ENCODE peak calls at places on chromosomes 6 and 20, in eight cellular contexts. M is heart right ventricle, T is right lobe of liver, R is pancreas, C is Caco-2, J is AG04449, X is adrenal gland, Z is transverse colon. Q is an unnamed sample.

GRCh38 chr6:20438462-20439070 is 36.9 kb downstream of the E2F3 start:
- DNase-seq in M (no peak), T (no peak), R (no peak), C (no peak), J (no peak), X (no peak), Z (no peak), Q (no peak)

GRCh38 chr20:24045621-24046020 is 57.0 kb upstream of the GGTLC1 start:
- DNase-seq in M (no peak), T (no peak), R (no peak), C (no peak), J (no peak), X (no peak), Z (no peak), Q (no peak)

GRCh38 chr6:128725271-128726233 is 157.4 kb upstream of the LAMA2 start:
- DNase-seq in M (peak), T (no peak), R (no peak), C (no peak), J (no peak), X (no peak), Z (peak), Q (no peak)

GRCh38 chr6:11763460-11764249 is 14.9 kb downstream of the ADTRP start:
- DNase-seq in M (no peak), T (no peak), R (no peak), C (no peak), J (no peak), X (no peak), Z (no peak), Q (no peak)

GRCh38 chr6:7561153-7561964 is 19.9 kb downstream of the DSP start:
- DNase-seq in M (peak), T (peak), R (peak), C (peak), J (no peak), X (no peak), Z (peak), Q (peak)

GRCh38 chr6:105740946-105741605 is 338.2 kb upstream of the PREP start:
- DNase-seq in M (no peak), T (no peak), R (no peak), C (no peak), J (no peak), X (peak), Z (no peak), Q (no peak)

GRCh38 chr6:135146160-135146920 is 34.8 kb upstream of the MYB start:
- DNase-seq in M (no peak), T (no peak), R (no peak), C (no peak), J (no peak), X (no peak), Z (no peak), Q (no peak)

GRCh38 chr6:90146914-90147668 is 149.6 kb downstream of the BACH2 start:
- DNase-seq in M (no peak), T (no peak), R (no peak), C (no peak), J (no peak), X (no peak), Z (no peak), Q (no peak)

GRCh38 chr6:15331143-15331542 is 85.3 kb downstream of the JARID2 start:
- DNase-seq in M (no peak), T (peak), R (no peak), C (no peak), J (no peak), X (peak), Z (no peak), Q (no peak)

GRCh38 chr6:170186909-170187668 is 103.8 kb downstream of the DLL1 start:
- DNase-seq in M (no peak), T (peak), R (no peak), C (no peak), J (no peak), X (peak), Z (no peak), Q (peak)

GRCh38 chr20:10521068-10521834 is 86.1 kb downstream of the SLX4IP start:
- DNase-seq in M (no peak), T (no peak), R (no peak), C (no peak), J (no peak), X (no peak), Z (no peak), Q (no peak)

GRCh38 chr6:77089776-77090175 is 373.5 kb downstream of the HTR1B start:
- DNase-seq in M (no peak), T (no peak), R (no peak), C (no peak), J (no peak), X (no peak), Z (no peak), Q (no peak)

GRCh38 chr6:148934534-148934933 is 187.7 kb downstream of the UST start:
- DNase-seq in M (peak), T (no peak), R (no peak), C (no peak), J (no peak), X (peak), Z (peak), Q (no peak)

GRCh38 chr6:15656145-15656544 is 6.7 kb downstream of the DTNBP1 start:
- DNase-seq in M (no peak), T (no peak), R (no peak), C (no peak), J (no peak), X (no peak), Z (no peak), Q (no peak)

GRCh38 chr6:163405412-163406309 is 8.9 kb upstream of the QKI start:
- DNase-seq in M (peak), T (peak), R (peak), C (no peak), J (no peak), X (peak), Z (peak), Q (peak)

GRCh38 chr6:72595812-72596211 is 26.1 kb upstream of the KCNQ5 start:
- DNase-seq in M (no peak), T (no peak), R (no peak), C (no peak), J (no peak), X (no peak), Z (no peak), Q (no peak)

GRCh38 chr20:44644384-44645131 is 6.9 kb downstream of the ADA start:
- DNase-seq in M (no peak), T (no peak), R (no peak), C (no peak), J (no peak), X (no peak), Z (no peak), Q (no peak)

GRCh38 chr6:18405477-18406293 is 18.5 kb downstream of the RNF144B start:
- DNase-seq in M (no peak), T (no peak), R (no peak), C (no peak), J (peak), X (no peak), Z (no peak), Q (peak)

GRCh38 chr6:27592107-27592480 is 119.2 kb upstream of the ZNF184 start:
- DNase-seq in M (no peak), T (no peak), R (no peak), C (no peak), J (no peak), X (no peak), Z (no peak), Q (no peak)

GRCh38 chr6:11251553-11252358 is 19.3 kb upstream of the NEDD9 start:
- DNase-seq in M (peak), T (no peak), R (peak), C (no peak), J (no peak), X (peak), Z (peak), Q (no peak)

GRCh38 chr6:157045831-157046454 is 268.8 kb downstream of the ARID1B start:
- DNase-seq in M (no peak), T (no peak), R (no peak), C (no peak), J (no peak), X (no peak), Z (no peak), Q (no peak)

GRCh38 chr6:82978362-82978945 is 87.2 kb downstream of the UBE3D start:
- DNase-seq in M (no peak), T (no peak), R (no peak), C (no peak), J (no peak), X (no peak), Z (no peak), Q (no peak)

GRCh38 chr20:37350655-37351574 is 5.0 kb downstream of the SRC start:
- DNase-seq in M (no peak), T (no peak), R (no peak), C (peak), J (no peak), X (no peak), Z (no peak), Q (no peak)

GRCh38 chr20:2140561-2140960 is 38.9 kb downstream of the STK35 start:
- DNase-seq in M (peak), T (no peak), R (peak), C (no peak), J (no peak), X (peak), Z (peak), Q (no peak)

GRCh38 chr6:6856538-6857523 is 250.9 kb upstream of the RREB1 start:
- DNase-seq in M (peak), T (peak), R (peak), C (peak), J (no peak), X (peak), Z (peak), Q (no peak)

GRCh38 chr6:15929685-15930084 is 199.2 kb upstream of the MYLIP start:
- DNase-seq in M (no peak), T (no peak), R (no peak), C (no peak), J (no peak), X (no peak), Z (no peak), Q (no peak)

GRCh38 chr6:1708820-1709612 is 99.3 kb downstream of the FOXC1 start:
- DNase-seq in M (no peak), T (peak), R (peak), C (no peak), J (no peak), X (peak), Z (no peak), Q (no peak)

GRCh38 chr6:53616450-53617357 is 48.9 kb downstream of the KLHL31 start:
- DNase-seq in M (no peak), T (peak), R (no peak), C (no peak), J (no peak), X (no peak), Z (no peak), Q (no peak)

GRCh38 chr6:105015482-105015881 is 58.6 kb downstream of the LIN28B start:
- DNase-seq in M (no peak), T (no peak), R (no peak), C (no peak), J (peak), X (no peak), Z (no peak), Q (no peak)

GRCh38 chr6:108996208-108996607 is 98.4 kb downstream of the SESN1 start:
- DNase-seq in M (no peak), T (no peak), R (no peak), C (no peak), J (no peak), X (no peak), Z (no peak), Q (no peak)

GRCh38 chr6:170278743-170279094 is 12.2 kb downstream of the DLL1 start:
- DNase-seq in M (no peak), T (no peak), R (no peak), C (no peak), J (no peak), X (no peak), Z (no peak), Q (no peak)

GRCh38 chr20:9551808-9552550 is 37.6 kb downstream of the LAMP5 start:
- DNase-seq in M (no peak), T (no peak), R (no peak), C (no peak), J (no peak), X (no peak), Z (no peak), Q (no peak)

GRCh38 chr20:35515949-35516645 is 13.4 kb downstream of the C20orf173 start:
- DNase-seq in M (no peak), T (no peak), R (no peak), C (no peak), J (peak), X (peak), Z (no peak), Q (no peak)

GRCh38 chr20:44961868-44962267 is 1.7 kb upstream of the TOMM34 start:
- DNase-seq in M (no peak), T (no peak), R (no peak), C (peak), J (no peak), X (no peak), Z (no peak), Q (no peak)

GRCh38 chr6:73694711-73695411 is 1.1 kb upstream of the CD109 start:
- DNase-seq in M (no peak), T (no peak), R (no peak), C (no peak), J (no peak), X (no peak), Z (no peak), Q (no peak)

GRCh38 chr20:19048898-19049889 is 163.2 kb upstream of the SLC24A3 start:
- DNase-seq in M (peak), T (no peak), R (no peak), C (no peak), J (no peak), X (no peak), Z (no peak), Q (no peak)
- H3K4me3 ChIP-seq in M (no peak), T (no peak), R (no peak), C (no peak), J (no peak), X (no peak), Z (no peak), Q (no peak)

DNA sequence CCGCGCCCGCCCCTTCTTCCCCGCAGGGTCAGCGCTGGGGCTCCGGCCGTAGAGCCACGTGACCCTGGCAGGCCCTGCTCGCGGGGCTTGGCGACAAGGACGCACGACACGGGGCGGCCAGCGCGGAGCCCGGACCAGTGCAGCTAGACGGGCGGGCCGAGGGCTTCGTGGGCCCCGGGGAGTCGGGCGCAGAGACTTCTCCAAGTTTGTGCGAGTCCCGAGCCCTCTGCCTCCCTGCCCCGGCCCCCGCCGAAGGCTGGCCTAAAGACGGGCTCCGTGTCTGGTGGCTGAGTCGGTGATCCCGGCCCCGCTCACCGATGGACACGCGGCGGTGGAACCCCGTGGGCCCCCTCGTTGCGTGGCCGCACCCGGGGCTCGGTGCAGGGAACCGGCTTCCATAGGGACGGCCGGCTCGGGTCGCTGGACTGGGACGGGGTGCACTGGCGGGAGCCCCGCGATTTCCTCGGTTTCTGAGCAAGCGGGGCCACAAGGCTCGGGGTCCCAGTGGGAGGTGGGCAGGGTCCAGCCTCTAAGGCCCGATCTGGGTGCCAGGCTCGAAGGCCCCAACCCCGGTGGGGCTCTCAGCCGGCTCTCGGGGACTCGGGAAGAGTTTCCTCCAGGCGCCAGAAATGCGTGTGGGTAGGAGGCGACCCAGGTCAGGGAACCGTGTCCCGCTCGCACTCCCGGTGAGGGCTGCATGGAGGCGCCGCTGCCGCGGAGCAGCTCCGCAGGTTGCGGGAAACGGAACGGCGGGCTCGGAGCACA is 461 bp upstream of the GATA5 start:
- DNase-seq in M (no peak), T (no peak), R (no peak), C (no peak), J (no peak), X (peak), Z (no peak), Q (no peak)
- H3K4me3 ChIP-seq in M (peak), T (peak), R (peak), C (no peak), J (no peak), X (no peak), Z (no peak), Q (peak)

GRCh38 chr6:35311390-35312075 is 13.9 kb downstream of the DEF6 start:
- DNase-seq in M (no peak), T (no peak), R (no peak), C (no peak), J (no peak), X (no peak), Z (peak), Q (no peak)
- H3K4me3 ChIP-seq in M (no peak), T (no peak), R (no peak), C (no peak), J (no peak), X (no peak), Z (no peak), Q (no peak)

DNA sequence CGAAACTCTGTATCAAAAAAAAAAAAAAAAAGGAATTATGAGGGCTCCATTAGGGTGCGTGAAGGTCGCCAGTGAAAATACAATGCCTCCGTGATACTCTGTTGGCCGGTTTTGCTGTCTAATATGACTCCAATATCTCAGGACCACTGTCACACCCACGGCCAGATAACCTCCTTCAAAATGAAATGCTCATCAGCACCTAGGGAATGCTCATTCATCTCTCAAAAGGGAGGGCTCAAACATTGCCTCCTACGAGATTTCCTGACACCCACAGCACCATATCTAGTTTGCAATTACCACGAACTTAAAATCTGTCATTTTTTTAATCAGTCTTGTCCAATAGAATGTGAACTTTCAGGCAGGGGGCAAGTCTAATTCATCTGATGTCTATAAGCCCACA is 42.9 kb downstream of the MAP3K5 start:
- DNase-seq in M (no peak), T (no peak), R (no peak), C (no peak), J (no peak), X (no peak), Z (no peak), Q (no peak)
- H3K4me3 ChIP-seq in M (no peak), T (no peak), R (no peak), C (no peak), J (no peak), X (no peak), Z (no peak), Q (no peak)

GRCh38 chr20:22579119-22579427 is 5.3 kb downstream of the FOXA2 start:
- DNase-seq in M (no peak), T (no peak), R (peak), C (no peak), J (no peak), X (no peak), Z (no peak), Q (no peak)
- H3K4me3 ChIP-seq in M (no peak), T (peak), R (peak), C (no peak), J (no peak), X (no peak), Z (no peak), Q (peak)

Q was measured in prostate gland.